ENCODE peak calls at places on chromosomes 4 and X, in eight cellular contexts. K, B, Q, W, H, V, M and E are unnamed samples.

GRCh38 chr4:47084111-47084510 is 52.7 kb downstream of the GABRB1 start:
- DNase-seq in H (no peak), Q (no peak), K (no peak), W (no peak), B (no peak), M (no peak), V (no peak), E (no peak)

GRCh38 chrX:39905475-39905889 is 192.3 kb downstream of the BCOR start:
- DNase-seq in B (no peak), Q (no peak), H (peak; percentile 62), W (no peak), M (no peak), V (no peak), K (no peak), E (no peak)

GRCh38 chr4:98682719-98683118 is 24.3 kb upstream of the TSPAN5 start:
- DNase-seq in K (no peak), W (peak; percentile 68), V (no peak), B (no peak), M (no peak), H (peak; percentile 10), Q (no peak), E (peak; percentile 92)

GRCh38 chr4:185036842-185037241 is 18.6 kb downstream of the HELT start:
- DNase-seq in M (no peak), V (no peak), Q (no peak), W (no peak), H (no peak), K (no peak), B (no peak), E (no peak)

GRCh38 chr4:133801858-133802257 is 399.7 kb downstream of the PABPC4L start:
- DNase-seq in V (no peak), H (no peak), M (no peak), B (no peak), W (no peak), Q (no peak), K (peak; percentile 39), E (no peak)

GRCh38 chrX:140697618-140698017 is 11.9 kb upstream of the LINC00632 start:
- DNase-seq in M (no peak), B (no peak), W (no peak), H (peak; percentile 3), V (peak; percentile 24), K (no peak), Q (no peak), E (no peak)

GRCh38 chr4:162644346-162644745 is 480.5 kb upstream of the FSTL5 start:
- DNase-seq in K (no peak), H (no peak), M (no peak), B (no peak), Q (no peak), W (peak; percentile 66), V (no peak), E (no peak)

GRCh38 chrX:19981987-19982386 is 8.9 kb downstream of the BCLAF3 start:
- DNase-seq in K (no peak), Q (no peak), W (no peak), B (no peak), V (no peak), M (peak; percentile 70), H (peak; percentile 4), E (no peak)

GRCh38 chr4:7328162-7328912 is 106.4 kb downstream of the PSAPL1 start:
- DNase-seq in H (no peak), V (no peak), W (no peak), Q (no peak), M (no peak), K (no peak), B (no peak), E (no peak)

GRCh38 chr4:109296545-109296944 is 5.9 kb downstream of the COL25A1 start:
- DNase-seq in H (no peak), W (no peak), K (no peak), Q (no peak), V (no peak), M (no peak), B (no peak), E (no peak)

GRCh38 chrX:69415698-69416097 is 88.4 kb upstream of the NALF2 start:
- DNase-seq in B (no peak), K (no peak), Q (no peak), M (no peak), W (no peak), H (no peak), V (no peak), E (no peak)

GRCh38 chrX:136176399-136176825 is 29.1 kb downstream of the FHL1 start:
- DNase-seq in V (no peak), Q (no peak), M (no peak), H (peak; percentile 68), B (no peak), W (peak; percentile 91), K (no peak), E (no peak)

GRCh38 chr4:1641671-1642070 is 42.4 kb downstream of the FAM53A start:
- DNase-seq in W (no peak), B (no peak), V (no peak), H (no peak), Q (no peak), K (no peak), M (no peak), E (no peak)

GRCh38 chr4:159787901-159788300 is 685.0 kb downstream of the RAPGEF2 start:
- DNase-seq in W (no peak), H (peak; percentile 40), V (no peak), Q (no peak), K (no peak), B (no peak), M (no peak), E (no peak)

GRCh38 chrX:133325422-133325821 is 89.9 kb downstream of the GPC4 start:
- DNase-seq in Q (no peak), V (no peak), B (no peak), M (no peak), K (no peak), W (no peak), H (no peak), E (no peak)

GRCh38 chr4:81508786-81509574 is 37.3 kb upstream of the RASGEF1B start:
- DNase-seq in M (no peak), Q (peak; percentile 22), W (no peak), B (no peak), H (no peak), K (no peak), V (no peak), E (no peak)